ENCODE peak calls at places on chromosomes 4 and X, in four cellular contexts. S is astrocyte of the spinal cord, B is tibial artery, Z is C1 segment of cervical spinal cord. Q is an unnamed sample.
A peak's percentile ranks its signal among the peaks of the same experiment; 100 is the strongest.

GRCh38 chr4:107034091-107034698 is 1.9 kb downstream of the DKK2 start:
- DNase-seq in Z (peak; percentile 16), B (no peak), S (peak; percentile 58), Q (no peak)

GRCh38 chr4:48779095-48779997 is 733 bp downstream of the FRYL start:
- DNase-seq in Z (peak; percentile 76), B (peak; percentile 78), S (peak; percentile 71), Q (peak; percentile 37)

GRCh38 chr4:69120869-69121268 is 24.6 kb downstream of the UGT2B7 start:
- DNase-seq in B (no peak), S (no peak), Z (no peak), Q (no peak)

GRCh38 chr4:94947681-94948108 is 189.9 kb downstream of the BMPR1B start:
- DNase-seq in B (no peak), S (no peak), Z (no peak), Q (no peak)

GRCh38 chrX:153669174-153669890 is 4.3 kb downstream of the PNCK start:
- DNase-seq in Z (no peak), B (no peak), S (no peak), Q (no peak)

GRCh38 chr4:89006307-89006706 is 50.7 kb downstream of the FAM13A start:
- DNase-seq in S (no peak), B (no peak), Z (no peak), Q (no peak)

GRCh38 chrX:119549327-119550016 is 15.7 kb downstream of the STEEP1 start:
- DNase-seq in Z (no peak), B (no peak), S (no peak), Q (no peak)

GRCh38 chrX:2609431-2610238 is 81.5 kb upstream of the CD99 start:
- DNase-seq in S (peak; percentile 43), B (no peak), Z (no peak), Q (no peak)

GRCh38 chr4:61851126-61851525 is 651.0 kb downstream of the ADGRL3 start:
- DNase-seq in B (no peak), Z (no peak), S (no peak), Q (no peak)

GRCh38 chr4:2283199-2283711 is 21.3 kb upstream of the MXD4 start:
- DNase-seq in S (no peak), Z (no peak), B (no peak), Q (no peak)

GRCh38 chrX:130100180-130100579 is 10.1 kb downstream of the ELF4 start:
- DNase-seq in Z (no peak), S (no peak), B (peak; percentile 88), Q (no peak)

GRCh38 chrX:314049-314448 is 4.5 kb downstream of the GTPBP6 start:
- DNase-seq in Z (no peak), S (no peak), B (no peak), Q (no peak)

GRCh38 chr4:76740866-76741662 is 156.9 kb downstream of the SOWAHB start:
- DNase-seq in S (no peak), B (no peak), Z (no peak), Q (no peak)

GRCh38 chr4:141458501-141458900 is 177.9 kb upstream of the IL15 start:
- DNase-seq in S (no peak), B (no peak), Z (no peak), Q (no peak)

GRCh38 chr4:180028682-180029081 is 2214.5 kb upstream of the TENM3 start:
- DNase-seq in B (no peak), Z (no peak), S (peak; percentile 26), Q (peak; percentile 49)